ENCODE peak calls at places on chromosomes 16 and 17, in five cellular contexts. F is PC-3, S is neural progenitor cell, O is GM23338, C is hepatocyte. A is an unnamed sample.

GRCh38 chr16:54651851-54652770 is 278.6 kb upstream of the IRX5 start:
- DNase-seq in S (peak; percentile 50), O (peak; percentile 52), C (no peak), F (no peak), A (no peak)

GRCh38 chr17:74413491-74413890 is 18.4 kb upstream of the GPRC5C start:
- DNase-seq in F (no peak), O (no peak), S (no peak), C (no peak), A (no peak)

GRCh38 chr17:1907818-1908698 is 78.3 kb downstream of the RPA1 start:
- DNase-seq in O (peak; percentile 72), S (peak; percentile 92), C (peak; percentile 54), F (peak; percentile 19), A (no peak)

GRCh38 chr16:70437582-70438324 is 1.1 kb downstream of the ST3GAL2 start:
- DNase-seq in F (peak; percentile 9), O (peak; percentile 51), C (no peak), S (peak; percentile 48), A (no peak)

GRCh38 chr16:86625821-86626220 is 47.5 kb downstream of the FOXL1 start:
- DNase-seq in F (no peak), O (no peak), C (no peak), S (no peak), A (no peak)

GRCh38 chr17:59650642-59651041 is 30.9 kb downstream of the CLTC start:
- DNase-seq in O (no peak), S (no peak), C (no peak), F (no peak), A (no peak)

GRCh38 chr17:42809250-42809649 is 10.6 kb downstream of the CNTD1 start:
- DNase-seq in C (no peak), F (peak; percentile 48), S (no peak), O (no peak), A (no peak)

GRCh38 chr17:30021708-30022317 is 80.4 kb downstream of the EFCAB5 start:
- DNase-seq in O (peak; percentile 69), F (peak; percentile 54), C (peak; percentile 70), S (peak; percentile 66), A (peak; percentile 62)

GRCh38 chr17:44043326-44043725 is 23.1 kb downstream of the LSM12 start:
- DNase-seq in C (no peak), F (no peak), S (no peak), O (no peak), A (no peak)

GRCh38 chr16:23378921-23379320 is 74.1 kb downstream of the COG7 start:
- DNase-seq in S (no peak), C (no peak), O (no peak), F (no peak), A (no peak)

GRCh38 chr16:35750157-35750689 is 2290.8 kb downstream of the TP53TG3F start:
- DNase-seq in S (no peak), O (no peak), C (no peak), F (no peak), A (no peak)

GRCh38 chr16:35749253-35750141 is 2290.1 kb downstream of the TP53TG3F start:
- DNase-seq in S (no peak), C (no peak), F (no peak), O (no peak), A (no peak)

GRCh38 chr16:35752012-35752772 is 2292.8 kb downstream of the TP53TG3F start:
- DNase-seq in S (no peak), F (no peak), O (no peak), C (no peak), A (no peak)

GRCh38 chr16:35751191-35751941 is 2292.0 kb downstream of the TP53TG3F start:
- DNase-seq in C (no peak), S (no peak), F (no peak), O (no peak), A (no peak)

GRCh38 chr16:35750701-35751104 is 2291.3 kb downstream of the TP53TG3F start:
- DNase-seq in O (no peak), C (no peak), F (no peak), S (no peak), A (no peak)
- TF ChIP-seq EZH2phosphoT487 in O (no peak), C (no peak), F (no peak), S (no peak), A (no peak)

GRCh38 chr16:3065742-3066439 is 451 bp downstream of the IL32 start:
- DNase-seq in F (no peak), S (no peak), C (no peak), O (no peak), A (no peak)
- H3K4me2 ChIP-seq in F (peak overlapping the region; percentile 46), S (no peak overlapping the region), C (peak overlapping the region; percentile 66), O (no peak overlapping the region), A (no peak overlapping the region)

DNA sequence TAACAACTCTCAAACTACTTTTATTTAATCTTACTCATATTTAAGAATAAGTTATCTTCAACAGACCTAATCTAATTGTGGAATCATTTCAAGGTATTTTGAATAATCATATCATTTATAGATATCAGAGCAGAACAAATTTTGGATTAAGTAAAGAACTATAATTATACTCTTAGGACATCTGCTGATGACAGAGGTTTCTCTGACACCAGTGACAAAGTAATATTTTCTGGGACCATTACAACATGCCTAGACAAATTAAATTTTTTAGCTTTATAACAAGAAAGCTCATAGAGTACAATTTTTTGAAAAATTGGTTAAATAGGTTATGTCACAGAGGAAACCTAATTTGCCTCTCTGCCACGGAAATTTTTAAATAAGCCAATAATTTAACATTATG is 30.5 kb downstream of the C16orf87 start:
- DNase-seq in O (no peak), F (no peak), S (no peak), C (no peak), A (no peak)
- TF ChIP-seq EZH2phosphoT487 in O (no peak), F (no peak), S (no peak), C (no peak), A (no peak)

GRCh38 chr17:9023389-9024210 is 2.3 kb downstream of the NTN1 start:
- DNase-seq in O (peak; percentile 51), S (peak; percentile 31), C (no peak), F (no peak), A (no peak)

GRCh38 chr17:9024497-9024896 is 3.2 kb downstream of the NTN1 start:
- DNase-seq in S (peak; percentile 71), F (no peak), C (no peak), O (peak; percentile 76), A (no peak)

GRCh38 chr17:9021985-9022552 is 759 bp downstream of the NTN1 start:
- DNase-seq in O (peak; percentile 55), S (peak; percentile 76), F (no peak), C (peak; percentile 63), A (no peak)

GRCh38 chr17:9021158-9021984 is at the start of gene NTN1:
- DNase-seq in O (peak; percentile 62), C (peak; percentile 77), S (peak; percentile 83), F (peak; percentile 17), A (peak; percentile 35)

DNA sequence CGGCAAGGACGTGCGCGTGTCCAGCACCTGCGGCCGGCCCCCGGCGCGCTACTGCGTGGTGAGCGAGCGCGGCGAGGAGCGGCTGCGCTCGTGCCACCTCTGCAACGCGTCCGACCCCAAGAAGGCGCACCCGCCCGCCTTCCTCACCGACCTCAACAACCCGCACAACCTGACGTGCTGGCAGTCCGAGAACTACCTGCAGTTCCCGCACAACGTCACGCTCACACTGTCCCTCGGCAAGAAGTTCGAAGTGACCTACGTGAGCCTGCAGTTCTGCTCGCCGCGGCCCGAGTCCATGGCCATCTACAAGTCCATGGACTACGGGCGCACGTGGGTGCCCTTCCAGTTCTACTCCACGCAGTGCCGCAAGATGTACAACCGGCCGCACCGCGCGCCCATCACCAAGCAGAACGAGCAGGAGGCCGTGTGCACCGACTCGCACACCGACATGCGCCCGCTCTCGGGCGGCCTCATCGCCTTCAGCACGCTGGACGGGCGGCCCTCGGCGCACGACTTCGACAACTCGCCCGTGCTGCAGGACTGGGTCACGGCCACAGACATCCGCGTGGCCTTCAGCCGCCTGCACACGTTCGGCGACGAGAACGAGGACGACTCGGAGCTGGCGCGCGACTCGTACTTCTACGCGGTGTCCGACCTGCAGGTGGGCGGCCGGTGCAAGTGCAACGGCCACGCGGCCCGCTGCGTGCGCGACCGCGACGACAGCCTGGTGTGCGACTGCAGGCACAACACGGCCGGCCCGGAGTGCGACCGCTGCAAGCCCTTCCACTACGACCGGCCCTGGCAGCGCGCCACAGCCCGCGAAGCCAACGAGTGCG is 1.5 kb downstream of the NTN1 start:
- DNase-seq in S (peak; percentile 68), F (no peak), O (peak; percentile 63), C (peak; percentile 48), A (no peak)
- H3K4me2 ChIP-seq in S (peak overlapping the region; percentile 99), F (no peak overlapping the region), O (peak overlapping the region; percentile 73), C (peak overlapping the region; percentile 100), A (no peak overlapping the region)

GRCh38 chr16:76157629-76158028 is 119.6 kb upstream of the CNTNAP4 start:
- DNase-seq in F (no peak), C (no peak), S (peak; percentile 16), O (peak; percentile 21), A (no peak)

GRCh38 chr16:76164970-76165558 is 112.1 kb upstream of the CNTNAP4 start:
- DNase-seq in C (no peak), O (no peak), F (no peak), S (no peak), A (no peak)

DNA sequence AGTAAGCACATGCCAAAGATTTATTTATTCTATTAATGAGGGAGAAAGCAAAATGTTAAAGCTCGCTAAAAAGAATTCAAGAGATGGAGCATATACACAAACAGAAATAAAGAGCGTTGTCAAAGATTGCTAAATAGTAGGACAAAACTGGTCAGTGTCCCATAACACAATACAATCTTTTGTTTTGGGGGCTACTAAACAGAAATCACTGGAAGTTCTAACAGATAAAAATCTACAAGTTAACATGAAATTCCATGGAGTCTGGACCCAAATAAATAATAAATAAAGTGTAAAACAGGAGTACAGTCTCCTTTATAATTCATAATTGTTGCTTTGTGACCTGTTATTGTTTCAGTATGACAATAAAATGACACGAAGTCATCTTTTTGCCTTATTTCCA is 115.2 kb upstream of the CNTNAP4 start:
- DNase-seq in S (no peak), F (no peak), C (no peak), O (no peak), A (no peak)
- TF ChIP-seq EZH2phosphoT487 in S (no peak), F (no peak), C (no peak), O (no peak), A (no peak)

GRCh38 chr17:77698903-77699615 is 259.4 kb upstream of the TNRC6C start:
- DNase-seq in C (no peak), S (no peak), O (no peak), F (no peak), A (no peak)
- H3K4me2 ChIP-seq in C (no peak overlapping the region), S (no peak overlapping the region), O (no peak overlapping the region), F (no peak overlapping the region), A (no peak overlapping the region)

DNA sequence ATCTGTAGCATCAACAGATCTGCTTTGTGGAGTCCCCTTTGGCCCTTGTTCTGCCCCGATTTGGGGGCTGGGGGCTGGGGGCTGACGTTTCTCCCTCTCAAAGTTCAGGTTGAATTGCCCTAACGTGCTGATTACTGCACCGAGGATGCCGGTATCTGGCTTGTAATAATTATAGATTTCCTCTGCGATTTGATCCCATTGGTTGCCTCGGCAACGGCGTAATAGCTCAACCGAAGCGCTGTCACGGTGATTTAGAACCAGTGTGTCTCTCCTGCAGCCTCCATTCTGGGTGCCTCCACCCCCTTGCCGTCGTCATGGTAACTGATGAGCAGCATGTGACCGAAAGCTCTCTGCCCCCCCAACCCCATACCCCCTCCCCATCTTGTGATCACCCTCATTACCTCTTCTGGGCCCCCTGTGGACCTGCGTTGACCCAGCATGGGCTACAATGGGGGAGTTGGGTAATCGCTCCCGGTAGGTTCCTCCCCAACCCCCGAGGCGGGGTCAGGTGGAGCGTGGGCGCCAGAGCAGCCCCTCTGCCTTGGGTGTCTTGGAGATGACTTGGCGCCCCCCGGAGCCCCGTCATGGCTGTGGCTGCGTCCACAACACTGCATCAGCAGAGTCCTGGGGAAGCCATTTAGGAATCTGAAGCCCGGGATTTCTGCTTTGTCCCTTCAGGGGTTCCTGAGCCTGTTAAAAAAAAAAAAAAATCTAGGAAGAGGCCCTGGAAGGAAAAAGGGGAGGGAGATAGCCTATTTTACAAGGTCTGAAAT is 38.4 kb downstream of the ABAT start:
- DNase-seq in S (peak; percentile 78), F (no peak), C (peak; percentile 27), O (peak; percentile 82), A (no peak)
- TF ChIP-seq EZH2phosphoT487 in S (no peak), F (no peak), C (no peak), O (no peak), A (no peak)